ENCODE peak calls at places on chromosomes 12 and 14, in five cellular contexts. One of them, this sample, is unnamed.

GRCh38 chr12:63826002-63826585 is 18.4 kb upstream of the SRGAP1 start:
- DNase-seq in IMR-90: peak
- DNase-seq in NT2/D1: peak
- DNase-seq in activated naive CD4-positive, alpha-beta T cell treated with anti-CD3 and anti-CD28 coated beads for 36 hours: no peak
- DNase-seq in NCI-H1092 treated with DMSO at 0.1 percent for 48 hours: peak
- DNase-seq in this sample: no peak

GRCh38 chr12:27937768-27938167 is 34.8 kb downstream of the PTHLH start:
- DNase-seq in NT2/D1: no peak
- DNase-seq in IMR-90: no peak
- DNase-seq in NCI-H1092 treated with DMSO at 0.1 percent for 48 hours: no peak
- DNase-seq in activated naive CD4-positive, alpha-beta T cell treated with anti-CD3 and anti-CD28 coated beads for 36 hours: no peak
- DNase-seq in this sample: no peak

GRCh38 chr14:100762089-100762515 is 35.4 kb downstream of the DLK1 start:
- DNase-seq in NCI-H1092 treated with DMSO at 0.1 percent for 48 hours: no peak
- DNase-seq in activated naive CD4-positive, alpha-beta T cell treated with anti-CD3 and anti-CD28 coated beads for 36 hours: no peak
- DNase-seq in IMR-90: peak
- DNase-seq in NT2/D1: no peak
- DNase-seq in this sample: no peak

GRCh38 chr12:101696477-101697196 is 803 bp upstream of the CHPT1 start:
- DNase-seq in activated naive CD4-positive, alpha-beta T cell treated with anti-CD3 and anti-CD28 coated beads for 36 hours: peak
- DNase-seq in IMR-90: no peak
- DNase-seq in NT2/D1: no peak
- DNase-seq in NCI-H1092 treated with DMSO at 0.1 percent for 48 hours: peak
- DNase-seq in this sample: peak

GRCh38 chr14:51442513-51443175 is 202.6 kb downstream of the TMX1 start:
- DNase-seq in activated naive CD4-positive, alpha-beta T cell treated with anti-CD3 and anti-CD28 coated beads for 36 hours: no peak
- DNase-seq in IMR-90: peak
- DNase-seq in NT2/D1: no peak
- DNase-seq in NCI-H1092 treated with DMSO at 0.1 percent for 48 hours: no peak
- DNase-seq in this sample: no peak

GRCh38 chr14:68139466-68140110 is 320.0 kb downstream of the RAD51B start:
- DNase-seq in NT2/D1: no peak
- DNase-seq in activated naive CD4-positive, alpha-beta T cell treated with anti-CD3 and anti-CD28 coated beads for 36 hours: no peak
- DNase-seq in IMR-90: no peak
- DNase-seq in NCI-H1092 treated with DMSO at 0.1 percent for 48 hours: peak
- DNase-seq in this sample: no peak

GRCh38 chr12:38586652-38587219 is 270.2 kb downstream of the ALG10B start:
- DNase-seq in activated naive CD4-positive, alpha-beta T cell treated with anti-CD3 and anti-CD28 coated beads for 36 hours: no peak
- DNase-seq in IMR-90: no peak
- DNase-seq in NT2/D1: no peak
- DNase-seq in NCI-H1092 treated with DMSO at 0.1 percent for 48 hours: no peak
- DNase-seq in this sample: no peak

GRCh38 chr14:65446159-65446558 is 33.6 kb downstream of the FUT8 start:
- DNase-seq in IMR-90: peak
- DNase-seq in activated naive CD4-positive, alpha-beta T cell treated with anti-CD3 and anti-CD28 coated beads for 36 hours: no peak
- DNase-seq in NT2/D1: no peak
- DNase-seq in NCI-H1092 treated with DMSO at 0.1 percent for 48 hours: peak
- DNase-seq in this sample: no peak

GRCh38 chr12:118103231-118103600 is 595 bp downstream of the VSIG10 start:
- DNase-seq in activated naive CD4-positive, alpha-beta T cell treated with anti-CD3 and anti-CD28 coated beads for 36 hours: peak
- DNase-seq in IMR-90: peak
- DNase-seq in NCI-H1092 treated with DMSO at 0.1 percent for 48 hours: no peak
- DNase-seq in NT2/D1: no peak
- DNase-seq in this sample: peak

GRCh38 chr14:47674148-47674545 is 1.3 kb downstream of the MDGA2 start:
- DNase-seq in activated naive CD4-positive, alpha-beta T cell treated with anti-CD3 and anti-CD28 coated beads for 36 hours: no peak
- DNase-seq in NT2/D1: no peak
- DNase-seq in NCI-H1092 treated with DMSO at 0.1 percent for 48 hours: no peak
- DNase-seq in IMR-90: no peak
- DNase-seq in this sample: no peak

GRCh38 chr14:75068294-75069020 is 984 bp upstream of the ZC2HC1C start:
- DNase-seq in IMR-90: no peak
- DNase-seq in NT2/D1: no peak
- DNase-seq in activated naive CD4-positive, alpha-beta T cell treated with anti-CD3 and anti-CD28 coated beads for 36 hours: no peak
- DNase-seq in NCI-H1092 treated with DMSO at 0.1 percent for 48 hours: peak
- DNase-seq in this sample: no peak

GRCh38 chr12:132522586-132523380 is 32.8 kb downstream of the FBRSL1 start:
- DNase-seq in NT2/D1: no peak
- DNase-seq in activated naive CD4-positive, alpha-beta T cell treated with anti-CD3 and anti-CD28 coated beads for 36 hours: no peak
- DNase-seq in IMR-90: no peak
- DNase-seq in NCI-H1092 treated with DMSO at 0.1 percent for 48 hours: no peak
- DNase-seq in this sample: no peak

GRCh38 chr12:56988207-56988739 is 18.1 kb downstream of the ZBTB39 start:
- DNase-seq in IMR-90: no peak
- DNase-seq in NCI-H1092 treated with DMSO at 0.1 percent for 48 hours: no peak
- DNase-seq in NT2/D1: no peak
- DNase-seq in activated naive CD4-positive, alpha-beta T cell treated with anti-CD3 and anti-CD28 coated beads for 36 hours: no peak
- DNase-seq in this sample: no peak

GRCh38 chr12:75378354-75378753 is 12.5 kb upstream of the GLIPR1L2 start:
- DNase-seq in NCI-H1092 treated with DMSO at 0.1 percent for 48 hours: no peak
- DNase-seq in NT2/D1: no peak
- DNase-seq in activated naive CD4-positive, alpha-beta T cell treated with anti-CD3 and anti-CD28 coated beads for 36 hours: no peak
- DNase-seq in IMR-90: peak
- DNase-seq in this sample: no peak

GRCh38 chr12:70719672-70720420 is 82.6 kb upstream of the PTPRB start:
- DNase-seq in NCI-H1092 treated with DMSO at 0.1 percent for 48 hours: peak
- DNase-seq in IMR-90: peak
- DNase-seq in activated naive CD4-positive, alpha-beta T cell treated with anti-CD3 and anti-CD28 coated beads for 36 hours: peak
- DNase-seq in NT2/D1: peak
- DNase-seq in this sample: peak

GRCh38 chr14:37602605-37603453 is 7.4 kb downstream of the TTC6 start:
- DNase-seq in NT2/D1: no peak
- DNase-seq in IMR-90: no peak
- DNase-seq in NCI-H1092 treated with DMSO at 0.1 percent for 48 hours: no peak
- DNase-seq in activated naive CD4-positive, alpha-beta T cell treated with anti-CD3 and anti-CD28 coated beads for 36 hours: no peak
- DNase-seq in this sample: no peak

GRCh38 chr12:14700935-14701334 is 4.5 kb upstream of the GUCY2C start:
- DNase-seq in NCI-H1092 treated with DMSO at 0.1 percent for 48 hours: no peak
- DNase-seq in IMR-90: no peak
- DNase-seq in activated naive CD4-positive, alpha-beta T cell treated with anti-CD3 and anti-CD28 coated beads for 36 hours: no peak
- DNase-seq in NT2/D1: no peak
- DNase-seq in this sample: no peak

GRCh38 chr14:66425402-66425801 is 60.8 kb upstream of the CCDC196 start:
- DNase-seq in IMR-90: no peak
- DNase-seq in NCI-H1092 treated with DMSO at 0.1 percent for 48 hours: no peak
- DNase-seq in activated naive CD4-positive, alpha-beta T cell treated with anti-CD3 and anti-CD28 coated beads for 36 hours: no peak
- DNase-seq in NT2/D1: no peak
- DNase-seq in this sample: no peak

GRCh38 chr12:67940780-67941243 is 48.4 kb upstream of the IFNG-AS1 start:
- DNase-seq in IMR-90: peak
- DNase-seq in NT2/D1: no peak
- DNase-seq in NCI-H1092 treated with DMSO at 0.1 percent for 48 hours: no peak
- DNase-seq in activated naive CD4-positive, alpha-beta T cell treated with anti-CD3 and anti-CD28 coated beads for 36 hours: no peak
- DNase-seq in this sample: no peak

GRCh38 chr12:77231548-77231947 is 166.2 kb upstream of the E2F7 start:
- DNase-seq in NCI-H1092 treated with DMSO at 0.1 percent for 48 hours: no peak
- DNase-seq in activated naive CD4-positive, alpha-beta T cell treated with anti-CD3 and anti-CD28 coated beads for 36 hours: no peak
- DNase-seq in IMR-90: peak
- DNase-seq in NT2/D1: no peak
- DNase-seq in this sample: no peak

GRCh38 chr12:86914716-86915115 is 658.5 kb upstream of the MGAT4C start:
- DNase-seq in IMR-90: peak
- DNase-seq in NCI-H1092 treated with DMSO at 0.1 percent for 48 hours: peak
- DNase-seq in NT2/D1: peak
- DNase-seq in activated naive CD4-positive, alpha-beta T cell treated with anti-CD3 and anti-CD28 coated beads for 36 hours: no peak
- DNase-seq in this sample: no peak

This sample was measured in activated CD4-positive, alpha-beta memory T cell treated with anti-CD3 and anti-CD28 coated beads for 36 hours.